ENCODE peak calls at places on chromosomes 6 and 20, in four cellular contexts. J is fibroblast of lung, D is uterus, Y is spleen. X is an unnamed sample.

GRCh38 chr20:36355469-36356171 is 49.5 kb downstream of the DLGAP4 start:
- DNase-seq in J (no peak), D (no peak), Y (no peak), X (no peak)

GRCh38 chr20:25285856-25286798 is 38.2 kb downstream of the PYGB start:
- DNase-seq in J (no peak), D (peak; percentile 12), Y (peak; percentile 69), X (peak; percentile 86)

GRCh38 chr6:37608587-37608986 is 89.1 kb downstream of the MDGA1 start:
- DNase-seq in J (no peak), D (no peak), Y (no peak), X (no peak)

GRCh38 chr6:29976588-29977424 is 34.5 kb downstream of the HLA-A start:
- DNase-seq in J (peak; percentile 69), D (peak; percentile 83), Y (peak; percentile 89), X (no peak)

GRCh38 chr6:43147289-43147688 is 23.8 kb upstream of the SRF start:
- DNase-seq in J (no peak), D (no peak), Y (no peak), X (no peak)

GRCh38 chr6:138105446-138105845 is 1.8 kb downstream of the PERP start:
- DNase-seq in J (no peak), D (no peak), Y (no peak), X (no peak)

GRCh38 chr6:153074761-153075160 is 56.3 kb downstream of the RGS17 start:
- DNase-seq in J (no peak), D (no peak), Y (no peak), X (no peak)

GRCh38 chr6:158069800-158070195 is 88.1 kb downstream of the SYNJ2 start:
- DNase-seq in J (peak; percentile 85), D (no peak), Y (no peak), X (no peak)

GRCh38 chr6:21396313-21396712 is 197.2 kb upstream of the SOX4 start:
- DNase-seq in J (peak; percentile 93), D (no peak), Y (no peak), X (no peak)

GRCh38 chr6:87907521-87907920 is 140.1 kb upstream of the SPACA1 start:
- DNase-seq in J (peak; percentile 91), D (no peak), Y (no peak), X (no peak)

GRCh38 chr20:22333885-22334545 is 250.4 kb downstream of the FOXA2 start:
- DNase-seq in J (peak; percentile 39), D (no peak), Y (no peak), X (no peak)

GRCh38 chr20:47664068-47664437 is 121.2 kb downstream of the SULF2 start:
- DNase-seq in J (no peak), D (no peak), Y (no peak), X (no peak)
- TF ChIP-seq CTCF in J (no peak), D (no peak), Y (no peak), X (no peak)

DNA sequence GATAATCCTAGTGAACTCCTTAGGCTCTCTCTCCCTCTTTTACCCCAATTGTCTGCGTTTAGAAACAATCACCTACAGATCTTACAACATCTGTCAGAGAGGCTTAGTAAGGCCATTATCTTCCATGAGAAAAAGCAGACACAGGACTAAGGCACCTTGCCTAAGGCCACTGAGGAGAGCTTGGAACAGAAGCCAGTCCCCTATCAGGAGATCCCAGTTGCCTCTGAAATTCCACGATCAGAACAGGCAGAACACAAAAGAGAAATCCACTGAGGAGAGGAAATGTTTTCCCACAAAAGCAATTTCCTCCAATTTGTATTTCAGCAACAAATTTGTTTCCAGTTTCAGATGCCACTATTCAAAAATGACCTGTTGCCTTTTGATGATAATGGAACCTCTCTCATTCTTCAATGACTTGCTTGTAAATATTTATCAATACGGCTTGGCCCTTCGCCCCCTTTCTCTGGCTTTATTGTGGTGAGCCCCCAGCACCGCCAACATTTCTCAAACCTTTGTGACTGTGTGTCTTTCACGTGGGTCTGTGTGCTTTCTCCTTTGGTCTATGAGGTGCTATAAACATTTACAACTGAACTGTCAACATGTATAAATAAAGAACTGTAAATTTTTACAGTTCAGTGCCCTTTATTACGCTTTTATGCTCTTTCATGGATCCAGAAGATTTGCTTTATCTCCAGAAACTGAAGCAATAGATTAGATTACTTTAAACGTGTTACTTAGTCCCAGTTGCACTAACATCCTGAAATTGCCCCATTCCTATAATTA is 187.8 kb upstream of the PHACTR1 start:
- DNase-seq in J (no peak), D (no peak), Y (no peak), X (no peak)
- TF ChIP-seq CTCF in J (no peak), D (no peak), Y (no peak), X (no peak)

GRCh38 chr20:63580796-63581461 is 6.9 kb upstream of the HELZ2 start:
- DNase-seq in J (peak; percentile 41), D (no peak), Y (peak; percentile 86), X (no peak)
- TF ChIP-seq CTCF in J (peak; percentile 23), D (peak; percentile 6), Y (peak; percentile 21), X (peak; percentile 69)

GRCh38 chr20:44754554-44754953 is 8.9 kb downstream of the KCNK15 start:
- DNase-seq in J (no peak), D (no peak), Y (no peak), X (no peak)
- TF ChIP-seq CTCF in J (no peak), D (no peak), Y (no peak), X (no peak)

X was measured in chondrocyte.